ENCODE peak calls at places on chromosomes 3 and 15, in four cellular contexts. D is stimulated activated CD4-positive, alpha-beta T cell treated with anti-CD3 and anti-CD28 coated beads, TNF-alpha, amount 100 ng/mL, for 4 hours; E is lower lobe of right lung; Z is retina. M is an unnamed sample.

GRCh38 chr3:184540777-184541681 is 20.6 kb upstream of the EPHB3 start:
- DNase-seq in D (peak; percentile 53), Z (no peak), E (peak; percentile 87), M (peak; percentile 66)

GRCh38 chr3:62823461-62824050 is 51.7 kb downstream of the CADPS start:
- DNase-seq in E (no peak), Z (no peak), D (no peak), M (no peak)

GRCh38 chr15:70722266-70723123 is 40.9 kb downstream of the UACA start:
- DNase-seq in E (no peak), Z (peak; percentile 31), D (no peak), M (peak; percentile 22)

GRCh38 chr3:130850846-130851245 is 43.0 kb upstream of the ATP2C1 start:
- DNase-seq in D (no peak), Z (no peak), E (no peak), M (no peak)

GRCh38 chr3:126487151-126487771 is 11.6 kb upstream of the ZXDC start:
- DNase-seq in E (peak; percentile 49), Z (no peak), D (no peak), M (no peak)

GRCh38 chr3:178658694-178659315 is 122.6 kb downstream of the KCNMB2 start:
- DNase-seq in E (no peak), Z (peak; percentile 37), D (no peak), M (no peak)

GRCh38 chr15:94052711-94053110 is 178.7 kb upstream of the MCTP2 start:
- DNase-seq in E (no peak), D (no peak), Z (no peak), M (no peak)

GRCh38 chr3:194930439-194931204 is 244.9 kb downstream of the FAM43A start:
- DNase-seq in D (no peak), E (no peak), Z (no peak), M (no peak)

GRCh38 chr3:115228266-115228665 is 81.2 kb upstream of the ZBTB20 start:
- DNase-seq in Z (no peak), D (no peak), E (no peak), M (no peak)

GRCh38 chr15:89074402-89075012 is 13.7 kb upstream of the ABHD2 start:
- DNase-seq in D (no peak), E (no peak), Z (no peak), M (no peak)

GRCh38 chr3:157544501-157545139 is 41.4 kb upstream of the VEPH1 start:
- DNase-seq in D (no peak), Z (no peak), E (no peak), M (no peak)

GRCh38 chr3:170320471-170321121 is 36.9 kb upstream of the SKIL start:
- DNase-seq in D (no peak), E (no peak), Z (no peak), M (no peak)

GRCh38 chr3:173793963-173794362 is 396.4 kb downstream of the NLGN1 start:
- DNase-seq in Z (no peak), D (no peak), E (no peak), M (no peak)

GRCh38 chr3:46321461-46322104 is 32.3 kb upstream of the CCR2 start:
- DNase-seq in E (no peak), Z (no peak), D (no peak), M (peak; percentile 7)

GRCh38 chr15:25687276-25687675 is 175.9 kb downstream of the ATP10A start:
- DNase-seq in E (no peak), Z (no peak), D (no peak), M (no peak)

GRCh38 chr15:85150130-85150480 is 168.4 kb downstream of the PDE8A start:
- DNase-seq in Z (no peak), D (no peak), E (no peak), M (no peak)

GRCh38 chr3:156396851-156397250 is 158.1 kb downstream of the SSR3 start:
- DNase-seq in E (no peak), D (no peak), Z (no peak), M (no peak)

GRCh38 chr3:58375209-58375608 is 42.5 kb downstream of the PXK start:
- DNase-seq in Z (no peak), E (no peak), D (no peak), M (no peak)

GRCh38 chr3:195003006-195003892 is 267.7 kb downstream of the XXYLT1 start:
- DNase-seq in Z (no peak), D (no peak), E (peak; percentile 75), M (no peak)

GRCh38 chr3:66133853-66134445 is 86.9 kb upstream of the SLC25A26 start:
- DNase-seq in E (no peak), D (no peak), Z (no peak), M (no peak)

GRCh38 chr3:49967307-49967706 is 27.4 kb downstream of the RBM6 start:
- DNase-seq in D (no peak), Z (no peak), E (no peak), M (no peak)

GRCh38 chr3:111314146-111314873 is 227.7 kb upstream of the CD96 start:
- DNase-seq in Z (no peak), E (no peak), D (no peak), M (no peak)

M was measured in memory B cell.